ENCODE peak calls at places on chromosomes 13 and 19, in nine cellular contexts. F is naive B cell; W is nephron progenitor cell; C is activated CD4-positive, CD25-positive, alpha-beta regulatory T cell; M is uterus; O is stimulated activated CD4-positive, alpha-beta T cell treated with anti-CD3 and anti-CD28 coated beads, Interleukin-2, amount 100 ng/mL, for 48 hours; Q is hepatic stellate cell; S is AG04450; V is activated CD4-positive, alpha-beta T cell treated with anti-CD3 and anti-CD28 coated beads, Interleukin-2, amount 50 U/mL, for 1 hour. I is an unnamed sample.

GRCh38 chr13:109148243-109148642 is 518.8 kb downstream of the MYO16 start:
- DNase-seq in M (no peak), S (peak), Q (no peak), F (no peak), O (no peak), W (no peak), C (no peak), V (no peak), I (no peak)

GRCh38 chr13:21583496-21583895 is 20.5 kb downstream of the MICU2 start:
- DNase-seq in O (no peak), F (no peak), W (no peak), C (no peak), V (no peak), Q (peak), S (no peak), M (no peak), I (no peak)

GRCh38 chr13:98476538-98476966 is 100.4 kb downstream of the STK24 start:
- DNase-seq in C (peak), F (peak), Q (peak), W (no peak), M (peak), O (peak), S (no peak), V (peak), I (no peak)

GRCh38 chr19:50190439-50190891 is 13.0 kb upstream of the MYH14 start:
- DNase-seq in W (no peak), Q (no peak), F (no peak), C (no peak), S (no peak), O (no peak), V (no peak), M (no peak), I (no peak)

GRCh38 chr13:20247403-20247802 is 15.3 kb upstream of the GJB6 start:
- DNase-seq in F (no peak), O (no peak), M (no peak), W (no peak), C (no peak), Q (no peak), V (no peak), S (no peak), I (no peak)

GRCh38 chr13:29917573-29918091 is 67.2 kb upstream of the UBL3 start:
- DNase-seq in C (no peak), M (no peak), O (no peak), S (no peak), V (no peak), W (no peak), F (no peak), Q (no peak), I (no peak)

GRCh38 chr13:28750187-28751045 is 31.6 kb upstream of the SLC46A3 start:
- DNase-seq in F (no peak), O (no peak), M (no peak), S (no peak), W (no peak), Q (no peak), V (no peak), C (no peak), I (no peak)

GRCh38 chr19:10001899-10002298 is 8.4 kb downstream of the COL5A3 start:
- DNase-seq in W (peak), V (no peak), M (no peak), C (no peak), S (no peak), F (no peak), O (peak), Q (peak), I (no peak)

GRCh38 chr19:38942471-38943181 is 11.9 kb downstream of the MRPS12 start:
- DNase-seq in C (no peak), F (no peak), S (no peak), O (no peak), M (no peak), Q (no peak), W (no peak), V (no peak), I (no peak)

GRCh38 chr19:54606230-54606629 is 12.8 kb downstream of the LILRA1 start:
- DNase-seq in Q (no peak), M (no peak), C (no peak), O (no peak), F (no peak), S (no peak), W (no peak), V (no peak), I (no peak)

GRCh38 chr13:72004975-72005374 is 138.0 kb upstream of the DACH1 start:
- DNase-seq in V (no peak), O (no peak), F (no peak), M (no peak), C (no peak), W (no peak), S (no peak), Q (no peak), I (no peak)

GRCh38 chr19:34504809-34505291 is 23.3 kb downstream of the WTIP start:
- DNase-seq in M (no peak), Q (no peak), C (no peak), S (no peak), F (no peak), O (no peak), V (no peak), W (no peak), I (no peak)

GRCh38 chr19:33306853-33307792 is 4.8 kb upstream of the CEBPA start:
- DNase-seq in V (no peak), C (no peak), Q (no peak), F (no peak), S (no peak), O (no peak), M (no peak), W (no peak), I (no peak)

GRCh38 chr19:23470873-23471555 is 75.7 kb upstream of the ZNF91 start:
- DNase-seq in M (no peak), V (no peak), F (no peak), C (no peak), Q (no peak), W (no peak), S (no peak), O (no peak), I (no peak)

GRCh38 chr13:79427265-79427664 is 21.2 kb upstream of the RBM26 start:
- DNase-seq in Q (no peak), W (no peak), C (no peak), M (no peak), S (no peak), O (no peak), F (no peak), V (no peak), I (no peak)

GRCh38 chr13:82070411-82070810 is 1729.5 kb upstream of the SPRY2 start:
- DNase-seq in O (no peak), F (no peak), V (no peak), Q (no peak), W (no peak), C (no peak), S (no peak), M (no peak), I (no peak)

GRCh38 chr13:38883783-38884182 is 106.8 kb downstream of the STOML3 start:
- DNase-seq in V (no peak), F (no peak), Q (no peak), W (no peak), M (no peak), S (no peak), O (no peak), C (no peak), I (no peak)

GRCh38 chr13:52158629-52159158 is 703 bp downstream of the NEK3 start:
- DNase-seq in W (no peak), V (no peak), O (peak), S (no peak), M (peak), Q (peak), F (no peak), C (no peak), I (no peak)

GRCh38 chr19:39411832-39412099 is 703 bp upstream of the PLEKHG2 start:
- DNase-seq in S (peak), W (peak), Q (peak), O (peak), M (peak), C (peak), V (peak), F (peak), I (peak)

GRCh38 chr13:35005051-35005450 is 63.0 kb downstream of the NBEA start:
- DNase-seq in V (no peak), C (no peak), O (no peak), Q (no peak), S (no peak), F (no peak), M (no peak), W (no peak), I (no peak)

GRCh38 chr13:73417012-73417615 is 358.3 kb downstream of the KLF5 start:
- DNase-seq in V (no peak), W (no peak), F (no peak), S (no peak), O (no peak), C (no peak), M (no peak), Q (no peak), I (no peak)

GRCh38 chr19:49469828-49470614 is 4.0 kb upstream of the FLT3LG start:
- DNase-seq in Q (no peak), C (peak), S (no peak), W (no peak), O (peak), M (no peak), V (peak), F (peak), I (no peak)

GRCh38 chr19:34733266-34733825 is 697 bp upstream of the ZNF181 start:
- DNase-seq in O (no peak), S (no peak), W (peak), C (no peak), F (no peak), Q (no peak), M (no peak), V (no peak), I (no peak)

GRCh38 chr13:98648141-98648540 is 71.2 kb upstream of the STK24 start:
- DNase-seq in W (no peak), C (no peak), M (no peak), S (no peak), F (no peak), O (no peak), V (no peak), Q (no peak), I (no peak)

GRCh38 chr19:55376381-55376933 is at the start of gene TMEM190:
- DNase-seq in Q (no peak), F (no peak), W (peak), S (no peak), C (no peak), M (no peak), O (no peak), V (no peak), I (no peak)

GRCh38 chr19:27750697-27751391 is 1462.1 kb downstream of the UQCRFS1 start:
- DNase-seq in O (no peak), S (no peak), Q (no peak), C (no peak), M (no peak), F (no peak), V (no peak), W (no peak), I (no peak)

GRCh38 chr19:16722591-16722990 is 2.9 kb downstream of the NWD1 start:
- DNase-seq in Q (no peak), S (no peak), V (no peak), F (no peak), W (no peak), M (no peak), C (no peak), O (no peak), I (no peak)

GRCh38 chr13:76043882-76044281 is 407.8 kb downstream of the LMO7 start:
- DNase-seq in W (no peak), V (no peak), F (no peak), C (no peak), O (no peak), S (no peak), Q (no peak), M (no peak), I (peak)

GRCh38 chr19:23887642-23888041 is 27.0 kb upstream of the ZNF726 start:
- DNase-seq in O (no peak), F (no peak), S (no peak), V (no peak), M (no peak), Q (no peak), W (no peak), C (no peak), I (no peak)

GRCh38 chr13:112960671-112961070 is 8.3 kb upstream of the MCF2L start:
- DNase-seq in S (no peak), M (no peak), F (no peak), Q (no peak), C (no peak), O (no peak), V (no peak), W (no peak), I (no peak)

I was measured in NCI-H1930.